ENCODE peak calls at places on chromosomes 5 and 9, in five cellular contexts. J is SK-N-SH, X is HEK293T, R is HepG2, V is GM12878. A is an unnamed sample.

GRCh38 chr9:94714494-94714893 is 12.0 kb upstream of the AOPEP start:
- DNase-seq in J (no peak), X (no peak), R (no peak), V (no peak), A (no peak)

GRCh38 chr9:129351058-129351641 is 173.1 kb upstream of the IER5L start:
- DNase-seq in J (peak; percentile 46), X (no peak), R (no peak), V (no peak), A (peak; percentile 36)

GRCh38 chr5:17343675-17344074 is 126.2 kb downstream of the BASP1 start:
- DNase-seq in J (no peak), X (no peak), R (no peak), V (peak; percentile 57), A (peak; percentile 4)

GRCh38 chr9:89366711-89367110 is 48.4 kb downstream of the SECISBP2 start:
- DNase-seq in J (no peak), X (no peak), R (no peak), V (no peak), A (no peak)

GRCh38 chr9:99031319-99031718 is 73.6 kb upstream of the TGFBR1 start:
- DNase-seq in J (no peak), X (no peak), R (no peak), V (no peak), A (peak; percentile 63)

GRCh38 chr9:32378993-32379729 is 5.3 kb upstream of the ACO1 start:
- DNase-seq in J (peak; percentile 69), X (peak; percentile 63), R (peak; percentile 85), V (peak; percentile 44), A (peak; percentile 54)

GRCh38 chr9:1709347-1709746 is 305.8 kb upstream of the SMARCA2 start:
- DNase-seq in J (peak; percentile 27), X (peak; percentile 4), R (peak; percentile 8), V (no peak), A (no peak)

GRCh38 chr9:97984188-97985057 is 1.3 kb downstream of the ANP32B start:
- DNase-seq in J (peak; percentile 93), X (peak; percentile 66), R (peak; percentile 26), V (peak; percentile 9), A (peak; percentile 90)

GRCh38 chr9:16309350-16310271 is 560.9 kb downstream of the BNC2 start:
- DNase-seq in J (no peak), X (no peak), R (no peak), V (no peak), A (no peak)

GRCh38 chr5:168844566-168845296 is 265.6 kb upstream of the PANK3 start:
- DNase-seq in J (peak; percentile 82), X (peak; percentile 22), R (no peak), V (no peak), A (no peak)

GRCh38 chr5:168291281-168291960 is at the start of gene WWC1:
- DNase-seq in J (peak; percentile 92), X (peak; percentile 78), R (peak; percentile 63), V (peak; percentile 31), A (no peak)

DNA sequence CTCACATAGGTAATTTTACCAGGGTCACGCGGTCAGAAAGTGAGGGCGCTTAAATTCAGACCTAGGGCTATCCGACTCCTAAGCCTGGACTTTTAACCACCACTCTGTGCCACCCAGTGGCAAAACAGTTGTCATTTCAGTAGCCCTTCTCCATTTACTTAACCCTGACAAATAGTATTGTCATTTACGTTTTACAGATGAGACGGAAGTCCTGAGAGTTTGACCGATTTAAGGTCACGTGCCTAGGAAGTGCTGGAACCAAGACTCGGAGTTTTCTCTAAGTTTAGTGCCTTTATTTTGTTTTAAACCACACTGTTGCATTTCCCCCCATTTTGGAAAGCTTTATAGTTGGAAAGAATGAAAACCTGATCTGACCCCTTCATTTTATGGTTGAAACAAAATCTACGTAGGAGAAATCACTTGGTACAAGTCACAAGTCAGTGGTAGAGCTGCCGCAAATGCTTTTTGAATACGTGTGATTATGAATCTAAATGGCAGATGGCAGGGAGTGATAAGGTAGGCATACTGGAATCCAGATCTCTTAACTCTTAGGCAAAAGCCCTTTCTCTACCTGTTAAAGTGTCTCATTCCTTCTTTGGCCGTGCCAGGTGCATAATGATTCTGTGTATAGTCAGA is 701 bp downstream of the MRRF start:
- DNase-seq in J (no peak), X (peak; percentile 14), R (peak; percentile 79), V (peak; percentile 38), A (peak; percentile 55)
- TF ChIP-seq FOXM1 in J (no peak), X (no peak), R (no peak), V (no peak), A (no peak)

DNA sequence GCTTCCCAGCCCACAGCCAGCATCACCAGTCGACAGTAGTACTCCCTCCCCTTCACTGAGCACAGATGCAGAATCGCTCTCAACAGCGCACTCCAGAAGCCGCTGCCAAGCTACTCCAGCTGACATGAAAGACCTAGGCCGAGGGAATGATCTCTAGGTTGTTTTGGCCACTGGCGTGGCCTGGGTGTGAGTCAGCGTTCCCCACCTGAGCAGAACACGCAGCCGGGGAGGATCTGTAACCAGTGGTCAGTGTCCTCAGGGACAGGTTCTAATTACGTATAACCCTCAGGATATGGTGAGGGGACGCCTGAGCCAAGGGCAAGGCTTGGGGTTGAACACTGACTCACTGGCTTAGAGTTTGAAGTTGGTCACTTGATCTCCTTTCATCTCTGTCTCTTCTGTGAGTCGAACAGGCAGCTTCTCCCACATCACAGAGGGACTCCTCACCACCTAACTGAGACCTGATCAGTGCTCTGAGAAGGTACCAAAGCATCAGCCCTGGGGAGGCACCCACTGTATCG is 76.9 kb upstream of the IL17B start:
- DNase-seq in J (no peak), X (no peak), R (peak; percentile 73), V (no peak), A (peak; percentile 84)
- TF ChIP-seq FOXM1 in J (no peak), X (no peak), R (no peak), V (no peak), A (no peak)

GRCh38 chr9:114446672-114447450 is 58.4 kb downstream of the WHRN start:
- DNase-seq in J (no peak), X (no peak), R (no peak), V (no peak), A (no peak)

GRCh38 chr9:114450833-114451706 is 54.2 kb downstream of the WHRN start:
- DNase-seq in J (no peak), X (no peak), R (no peak), V (peak; percentile 11), A (no peak)

GRCh38 chr9:114450181-114450580 is 55.1 kb downstream of the WHRN start:
- DNase-seq in J (no peak), X (no peak), R (no peak), V (no peak), A (no peak)

GRCh38 chr9:114448706-114449105 is 56.6 kb downstream of the WHRN start:
- DNase-seq in J (no peak), X (no peak), R (no peak), V (no peak), A (no peak)

DNA sequence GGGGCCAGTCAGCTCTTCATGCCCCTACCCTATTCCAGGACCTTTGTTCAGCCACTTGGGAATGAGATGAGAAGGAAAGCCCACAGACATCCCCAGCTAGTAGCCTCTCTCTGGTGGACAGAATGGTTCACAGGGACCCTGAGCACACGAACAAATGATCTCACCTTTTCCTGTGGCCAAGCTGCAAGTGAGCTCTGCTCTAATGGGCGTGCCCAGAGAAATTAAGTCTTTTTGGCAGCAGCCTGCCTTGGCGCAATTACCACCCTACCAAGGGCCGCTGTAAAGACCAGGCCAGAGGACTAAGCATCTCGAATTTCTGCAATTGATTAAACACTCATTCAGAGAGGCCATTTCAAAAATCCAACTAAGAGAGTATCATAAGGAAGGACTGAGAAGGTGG is 56.0 kb downstream of the WHRN start:
- DNase-seq in J (no peak), X (no peak), R (no peak), V (no peak), A (no peak)
- TF ChIP-seq FOXM1 in J (no peak), X (no peak), R (no peak), V (no peak), A (no peak)

GRCh38 chr5:33438996-33439395 is 1.8 kb upstream of the TARS1 start:
- DNase-seq in J (no peak), X (no peak), R (no peak), V (no peak), A (peak; percentile 6)

GRCh38 chr5:33440482-33441240 is at the start of gene TARS1:
- DNase-seq in J (peak; percentile 91), X (peak; percentile 89), R (peak; percentile 100), V (peak; percentile 100), A (peak; percentile 98)

GRCh38 chr5:33444542-33444941 is 3.8 kb downstream of the TARS1 start:
- DNase-seq in J (no peak), X (no peak), R (no peak), V (no peak), A (no peak)

GRCh38 chr5:33439905-33440481 is 772 bp upstream of the TARS1 start:
- DNase-seq in J (no peak), X (no peak), R (peak; percentile 8), V (no peak), A (no peak)

GRCh38 chr5:33441241-33441844 is 578 bp downstream of the TARS1 start:
- DNase-seq in J (peak; percentile 17), X (peak; percentile 9), R (peak; percentile 70), V (peak; percentile 21), A (peak; percentile 76)
- TF ChIP-seq FOXM1 in J (no peak), X (no peak), R (no peak), V (no peak), A (peak; percentile 11)

DNA sequence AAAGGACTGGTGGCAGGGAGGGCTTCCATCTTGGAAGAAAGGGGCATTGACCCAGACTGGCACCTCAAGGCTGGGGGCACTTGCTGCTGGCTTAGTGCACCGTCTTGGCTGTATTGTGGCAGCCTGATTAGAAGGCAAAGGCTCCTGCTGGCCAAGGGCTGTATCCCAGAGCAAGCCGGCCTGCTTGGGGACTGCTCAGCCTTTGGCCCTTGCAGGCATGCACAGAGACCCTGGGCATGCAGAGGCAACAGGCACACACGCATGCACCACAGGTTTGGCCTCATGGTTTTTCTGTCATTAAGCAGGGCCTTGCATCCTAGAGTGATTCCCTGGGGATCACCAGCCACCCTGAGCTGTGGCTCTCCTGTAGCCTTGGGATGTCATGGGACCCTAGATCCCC is 29.0 kb downstream of the PITX1 start:
- DNase-seq in J (peak; percentile 1), X (peak; percentile 2), R (no peak), V (no peak), A (no peak)
- TF ChIP-seq FOXM1 in J (no peak), X (no peak), R (no peak), V (no peak), A (no peak)

GRCh38 chr9:29625292-29625731 is 2052.0 kb upstream of the C9orf72 start:
- DNase-seq in J (peak; percentile 2), X (no peak), R (no peak), V (no peak), A (no peak)
- TF ChIP-seq FOXM1 in J (peak; percentile 99), X (no peak), R (no peak), V (no peak), A (no peak)

GRCh38 chr5:62606878-62607277 is 28.3 kb downstream of the LRRC70 start:
- DNase-seq in J (no peak), X (no peak), R (no peak), V (no peak), A (no peak)
- TF ChIP-seq FOXM1 in J (no peak), X (no peak), R (no peak), V (no peak), A (no peak)

GRCh38 chr9:133375116-133375723 is 640 bp downstream of the SURF4 start:
- DNase-seq in J (peak; percentile 82), X (peak; percentile 35), R (peak; percentile 67), V (no peak), A (no peak)
- TF ChIP-seq FOXM1 in J (no peak), X (no peak), R (no peak), V (no peak), A (peak; percentile 37)

GRCh38 chr9:134670042-134670525 is 28.5 kb downstream of the COL5A1 start:
- DNase-seq in J (no peak), X (no peak), R (no peak), V (no peak), A (no peak)
- TF ChIP-seq FOXM1 in J (no peak), X (no peak), R (no peak), V (no peak), A (no peak)

A was measured in K562.